ENCODE peak calls at places on chromosome 19, in eight cellular contexts. G is nephron progenitor cell; Q is GM23248; F is neuronal stem cell; B is choroid plexus epithelial cell; R is lung microvascular endothelial cell; L is stimulated activated CD8-positive, alpha-beta memory T cell treated with anti-CD3 and anti-CD28 coated beads, Interleukin-15, amount 100 ng/mL, for 48 hours; X is AG09319. M is an unnamed sample.

GRCh38 chr19:28420731-28421550 is 792.0 kb downstream of the UQCRFS1 start:
- DNase-seq in R (no peak), G (no peak), B (no peak), X (no peak), F (no peak), L (no peak), Q (peak), M (no peak)

GRCh38 chr19:48391100-48392005 is at the start of gene KDELR1:
- DNase-seq in R (peak), G (peak), B (peak), Q (peak), L (peak), X (peak), F (peak), M (peak)

GRCh38 chr19:20079487-20079886 is 1.7 kb downstream of the ZNF90 start:
- DNase-seq in R (no peak), F (no peak), L (no peak), B (peak), Q (peak), X (no peak), G (no peak), M (no peak)

GRCh38 chr19:55694656-55695491 is 19.8 kb downstream of the EPN1 start:
- DNase-seq in F (no peak), X (no peak), L (no peak), R (no peak), Q (no peak), B (no peak), G (no peak), M (no peak)

GRCh38 chr19:34639491-34640085 is 37.4 kb downstream of the SCGB2B2 start:
- DNase-seq in F (peak), R (peak), B (peak), L (peak), Q (peak), X (peak), G (peak), M (peak)

GRCh38 chr19:12237143-12237839 is 57.4 kb downstream of the ZNF44 start:
- DNase-seq in X (no peak), Q (no peak), B (no peak), F (no peak), R (no peak), G (no peak), L (no peak), M (no peak)

GRCh38 chr19:51904331-51905165 is at the start of gene ZNF649:
- DNase-seq in B (peak), R (peak), G (peak), F (peak), X (peak), Q (peak), L (peak), M (peak)

GRCh38 chr19:54209748-54210494 is 9.3 kb downstream of the RPS9 start:
- DNase-seq in R (peak), Q (peak), L (no peak), X (peak), F (no peak), G (no peak), B (peak), M (no peak)

GRCh38 chr19:2118438-2118837 is 21.7 kb downstream of the IZUMO4 start:
- DNase-seq in G (no peak), L (no peak), Q (no peak), R (no peak), B (no peak), X (no peak), F (no peak), M (no peak)

GRCh38 chr19:48806518-48806817 is 4.4 kb downstream of the BCAT2 start:
- DNase-seq in Q (no peak), B (no peak), G (peak), R (no peak), L (no peak), X (no peak), F (no peak), M (peak)

GRCh38 chr19:55669418-55670279 is 5.4 kb upstream of the EPN1 start:
- DNase-seq in R (no peak), F (no peak), X (no peak), B (no peak), L (no peak), G (no peak), Q (no peak), M (no peak)

GRCh38 chr19:48814895-48815294 is 4.1 kb upstream of the BCAT2 start:
- DNase-seq in B (no peak), R (no peak), X (no peak), Q (no peak), G (no peak), L (no peak), F (no peak), M (no peak)

GRCh38 chr19:45087531-45087930 is 5.4 kb upstream of the PPP1R37 start:
- DNase-seq in X (no peak), L (peak), F (no peak), G (no peak), Q (no peak), R (no peak), B (no peak), M (no peak)

GRCh38 chr19:2627319-2627829 is 75.1 kb downstream of the GNG7 start:
- DNase-seq in B (peak), G (no peak), X (peak), R (peak), L (peak), Q (peak), F (no peak), M (no peak)

GRCh38 chr19:16779539-16780163 is 49.5 kb upstream of the SIN3B start:
- DNase-seq in B (peak), F (no peak), X (no peak), L (no peak), Q (no peak), G (no peak), R (no peak), M (no peak)

GRCh38 chr19:30228113-30228725 is 144.0 kb upstream of the ZNF536 start:
- DNase-seq in L (no peak), X (no peak), G (peak), Q (peak), F (no peak), B (no peak), R (no peak), M (no peak)

GRCh38 chr19:13082192-13083007 is 20.3 kb downstream of the LYL1 start:
- DNase-seq in X (no peak), G (peak), R (no peak), F (no peak), Q (peak), B (peak), L (no peak), M (no peak)

GRCh38 chr19:44746946-44747738 is 1.4 kb upstream of the BCL3 start:
- DNase-seq in F (peak), R (peak), B (peak), L (peak), X (peak), G (peak), Q (peak), M (peak)

GRCh38 chr19:42274065-42274682 is 5.1 kb downstream of the CIC start:
- DNase-seq in Q (no peak), F (no peak), X (no peak), L (no peak), G (no peak), R (no peak), B (no peak), M (no peak)

GRCh38 chr19:3366104-3366760 is at the start of gene NFIC:
- DNase-seq in F (no peak), G (no peak), B (peak), L (no peak), X (peak), Q (peak), R (peak), M (peak)

GRCh38 chr19:19185853-19186728 is 5.9 kb downstream of the BORCS8 start:
- DNase-seq in G (peak), F (peak), B (peak), R (peak), L (peak), X (no peak), Q (peak), M (no peak)

GRCh38 chr19:12664406-12665280 is 1.9 kb downstream of the MAN2B1 start:
- DNase-seq in X (no peak), Q (peak), F (no peak), L (no peak), R (no peak), B (no peak), G (peak), M (no peak)

M was measured in T47D.